ENCODE peak calls at places on chromosomes 3 and 15, in four cellular contexts. E, I, W and S are unnamed samples.

GRCh38 chr15:29668120-29668602 is 154.1 kb downstream of the TJP1 start:
- DNase-seq in E (peak), I (peak), W (peak), S (peak)

GRCh38 chr3:106381265-106381942 is 512.6 kb upstream of the CBLB start:
- DNase-seq in E (no peak), I (no peak), W (no peak), S (no peak)

GRCh38 chr15:67744331-67745058 is 80.8 kb upstream of the SKOR1 start:
- DNase-seq in E (no peak), I (no peak), W (no peak), S (no peak)

GRCh38 chr3:127665586-127665985 is 7.2 kb upstream of the ABTB1 start:
- DNase-seq in E (no peak), I (no peak), W (no peak), S (no peak)

GRCh38 chr15:84863480-84864428 is 20.7 kb upstream of the SLC28A1 start:
- DNase-seq in E (no peak), I (no peak), W (peak), S (no peak)

GRCh38 chr15:66673410-66674322 is 28.4 kb upstream of the SMAD6 start:
- DNase-seq in E (no peak), I (peak), W (no peak), S (no peak)

GRCh38 chr3:142353571-142353970 is 94.3 kb downstream of the XRN1 start:
- DNase-seq in E (no peak), I (no peak), W (no peak), S (no peak)

GRCh38 chr15:40088929-40089755 is 19.5 kb downstream of the BMF start:
- DNase-seq in E (no peak), I (peak), W (no peak), S (no peak)

GRCh38 chr3:172808969-172809546 is 58.5 kb downstream of the ECT2 start:
- DNase-seq in E (no peak), I (peak), W (peak), S (no peak)

GRCh38 chr3:30770387-30770786 is 124.1 kb downstream of the GADL1 start:
- DNase-seq in E (no peak), I (no peak), W (peak), S (no peak)

GRCh38 chr3:197700095-197700494 is 36.6 kb downstream of the RUBCN start:
- DNase-seq in E (no peak), I (no peak), W (no peak), S (no peak)

GRCh38 chr15:65962187-65962586 is 92.9 kb downstream of the RAB11A start:
- DNase-seq in E (no peak), I (no peak), W (no peak), S (no peak)

GRCh38 chr3:132394334-132394733 is 23.0 kb upstream of the DNAJC13 start:
- DNase-seq in E (no peak), I (no peak), W (no peak), S (peak)

GRCh38 chr3:149566296-149566945 is 91.4 kb downstream of the WWTR1 start:
- DNase-seq in E (no peak), I (no peak), W (no peak), S (no peak)

GRCh38 chr3:39146611-39147373 is 6.6 kb downstream of the CSRNP1 start:
- DNase-seq in E (no peak), I (no peak), W (peak), S (peak)

GRCh38 chr15:79315623-79316328 is 4.9 kb downstream of the TMED3 start:
- DNase-seq in E (no peak), I (no peak), W (no peak), S (no peak)

GRCh38 chr3:196144383-196145105 is 62.7 kb upstream of the TFRC start:
- DNase-seq in E (no peak), I (no peak), W (no peak), S (no peak)

GRCh38 chr3:112568642-112569041 is 6.8 kb downstream of the SLC35A5 start:
- DNase-seq in E (no peak), I (no peak), W (no peak), S (no peak)

GRCh38 chr15:38129531-38130199 is 123.0 kb upstream of the SPRED1 start:
- DNase-seq in E (peak), I (no peak), W (no peak), S (peak)

GRCh38 chr3:126441256-126441880 is 34.3 kb downstream of the ZXDC start:
- DNase-seq in E (no peak), I (no peak), W (no peak), S (no peak)

GRCh38 chr3:112293368-112294321 is at the start of gene SLC9C1:
- DNase-seq in E (peak), I (peak), W (peak), S (peak)

GRCh38 chr3:8982509-8982908 is 19.2 kb upstream of the RAD18 start:
- DNase-seq in E (no peak), I (no peak), W (no peak), S (no peak)

GRCh38 chr3:31953636-31954035 is 27.4 kb downstream of the OSBPL10 start:
- DNase-seq in E (no peak), I (no peak), W (no peak), S (no peak)

GRCh38 chr15:32898991-32899613 is 181.3 kb downstream of the GREM1 start:
- DNase-seq in E (no peak), I (no peak), W (no peak), S (peak)

GRCh38 chr3:73419179-73419803 is 205.4 kb downstream of the PDZRN3 start:
- DNase-seq in E (no peak), I (no peak), W (no peak), S (no peak)

GRCh38 chr3:177977381-177978158 is 558.7 kb upstream of the KCNMB2 start:
- DNase-seq in E (no peak), I (no peak), W (no peak), S (no peak)

GRCh38 chr15:26866298-26867198 is at the start of gene GABRA5:
- DNase-seq in E (no peak), I (no peak), W (no peak), S (peak)

GRCh38 chr3:167864559-167864887 is 129.0 kb downstream of the SERPINI1 start:
- DNase-seq in E (no peak), I (no peak), W (no peak), S (no peak)

GRCh38 chr15:45333550-45333949 is 44.8 kb downstream of the GATM start:
- DNase-seq in E (no peak), I (no peak), W (peak), S (peak)

GRCh38 chr3:11507719-11508118 is 136.0 kb downstream of the VGLL4 start:
- DNase-seq in E (no peak), I (peak), W (no peak), S (no peak)

GRCh38 chr3:11513817-11514135 is 129.9 kb downstream of the VGLL4 start:
- DNase-seq in E (no peak), I (no peak), W (no peak), S (no peak)

GRCh38 chr3:11508346-11509174 is 135.2 kb downstream of the VGLL4 start:
- DNase-seq in E (no peak), I (no peak), W (no peak), S (no peak)

GRCh38 chr3:11510001-11510760 is 133.5 kb downstream of the VGLL4 start:
- DNase-seq in E (no peak), I (no peak), W (no peak), S (peak)

DNA sequence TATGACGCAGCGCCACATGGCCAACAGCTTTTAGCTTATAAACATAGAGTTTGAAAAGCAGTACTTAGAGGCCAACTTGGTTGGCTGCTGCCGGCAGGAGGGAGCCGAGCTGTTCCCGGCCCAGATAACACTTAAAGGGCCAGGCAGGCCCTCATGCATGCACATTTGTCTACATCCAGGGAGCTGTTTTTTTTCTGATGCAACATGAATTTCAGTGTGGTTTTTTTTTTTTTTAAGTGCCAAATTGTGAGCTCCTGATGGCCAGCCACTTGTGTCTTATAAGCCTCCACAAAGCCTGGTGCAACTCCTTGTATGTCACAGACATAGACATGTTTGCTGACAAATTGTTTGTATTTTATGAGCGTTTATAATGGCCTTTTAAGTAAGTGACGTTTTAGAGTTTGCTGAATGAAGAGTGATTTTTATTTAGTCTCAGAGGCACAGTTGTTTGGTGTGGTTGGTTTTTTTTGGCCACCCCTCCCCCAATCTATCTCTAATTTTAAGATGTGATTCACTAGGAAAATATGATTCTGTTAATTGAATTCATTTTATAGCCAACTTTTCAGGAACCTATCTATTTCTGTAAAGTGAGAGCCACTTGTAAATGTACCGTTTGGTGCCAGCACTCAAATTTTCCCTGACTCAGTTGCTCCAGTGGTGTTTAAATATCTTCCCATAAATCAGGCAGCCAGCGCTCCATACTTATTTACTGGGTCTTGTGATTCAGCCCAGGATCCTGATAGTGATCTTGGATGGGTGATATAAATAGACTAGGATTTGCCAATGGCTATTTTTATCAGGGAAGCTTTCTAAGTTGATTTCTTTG is 134.3 kb downstream of the VGLL4 start:
- DNase-seq in E (no peak), I (peak), W (peak), S (peak)
- TF ChIP-seq NFIC in E (no peak), I (no peak), W (no peak), S (peak)

GRCh38 chr3:10226293-10226692 is 22.0 kb upstream of the TATDN2 start:
- DNase-seq in E (no peak), I (no peak), W (no peak), S (no peak)

GRCh38 chr3:10224794-10225660 is 23.2 kb upstream of the TATDN2 start:
- DNase-seq in E (no peak), I (peak), W (peak), S (peak)

GRCh38 chr3:10228248-10228950 is 19.9 kb upstream of the TATDN2 start:
- DNase-seq in E (no peak), I (no peak), W (no peak), S (no peak)

GRCh38 chr3:10219737-10220136 is 28.5 kb upstream of the TATDN2 start:
- DNase-seq in E (no peak), I (no peak), W (no peak), S (no peak)

DNA sequence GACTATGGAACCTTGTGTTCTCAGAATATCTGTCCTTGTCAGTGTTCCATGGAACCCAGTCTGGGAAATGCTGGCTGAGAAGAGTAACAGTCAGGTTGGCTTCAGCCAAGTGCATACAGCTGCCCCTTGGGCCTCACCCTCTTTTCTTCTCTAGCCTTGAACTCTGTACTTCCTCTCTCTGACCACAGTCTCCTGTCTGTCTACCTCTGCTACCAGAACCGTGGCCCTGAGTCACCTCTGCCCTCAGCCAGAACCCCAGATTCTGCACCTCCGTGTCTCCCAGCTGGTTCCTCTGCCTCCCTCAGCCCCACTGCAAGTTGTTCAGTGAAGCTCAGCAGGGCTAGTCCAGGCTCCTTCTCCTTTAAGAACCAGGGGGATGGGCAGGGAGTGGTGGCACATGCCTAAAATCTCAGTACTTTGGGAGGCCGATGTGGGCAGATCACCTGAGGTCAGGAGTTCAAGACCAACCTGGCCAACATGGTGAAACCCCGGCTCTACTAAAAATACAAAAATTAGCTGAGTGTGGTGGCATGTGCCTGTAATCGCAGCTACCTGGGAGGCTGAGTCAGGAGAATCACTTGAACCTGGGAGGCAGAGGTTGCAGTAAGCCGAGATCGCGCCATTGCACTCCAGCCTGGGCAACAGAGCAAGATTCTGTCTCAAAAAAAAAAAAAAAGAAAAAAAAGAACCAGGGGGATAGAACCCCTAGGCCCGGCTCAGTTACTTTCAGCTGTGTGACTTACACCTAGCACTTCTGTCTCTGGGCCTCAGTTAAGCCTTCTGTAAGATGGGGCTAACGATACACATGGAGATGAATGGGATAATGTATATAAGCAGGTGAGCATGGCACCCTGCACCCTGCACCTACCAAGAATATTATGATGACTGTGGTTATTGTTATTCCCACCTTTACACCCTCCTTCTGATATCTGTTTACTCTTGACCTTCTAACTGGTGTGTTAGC is 24.3 kb upstream of the TATDN2 start:
- DNase-seq in E (peak), I (no peak), W (peak), S (no peak)
- TF ChIP-seq NFIC in E (no peak), I (no peak), W (peak), S (no peak)

GRCh38 chr15:101554115-101554915 is 64.8 kb upstream of the PCSK6 start:
- DNase-seq in E (no peak), I (no peak), W (no peak), S (no peak)

GRCh38 chr15:101559938-101560337 is 70.4 kb upstream of the PCSK6 start:
- DNase-seq in E (no peak), I (no peak), W (no peak), S (no peak)

GRCh38 chr15:101551696-101552591 is 62.4 kb upstream of the PCSK6 start:
- DNase-seq in E (no peak), I (no peak), W (no peak), S (no peak)

GRCh38 chr15:101558217-101558941 is 68.9 kb upstream of the PCSK6 start:
- DNase-seq in E (no peak), I (no peak), W (peak), S (no peak)

GRCh38 chr15:101556273-101556672 is 66.8 kb upstream of the PCSK6 start:
- DNase-seq in E (no peak), I (no peak), W (no peak), S (no peak)
- TF ChIP-seq NFIC in E (no peak), I (no peak), W (no peak), S (no peak)

DNA sequence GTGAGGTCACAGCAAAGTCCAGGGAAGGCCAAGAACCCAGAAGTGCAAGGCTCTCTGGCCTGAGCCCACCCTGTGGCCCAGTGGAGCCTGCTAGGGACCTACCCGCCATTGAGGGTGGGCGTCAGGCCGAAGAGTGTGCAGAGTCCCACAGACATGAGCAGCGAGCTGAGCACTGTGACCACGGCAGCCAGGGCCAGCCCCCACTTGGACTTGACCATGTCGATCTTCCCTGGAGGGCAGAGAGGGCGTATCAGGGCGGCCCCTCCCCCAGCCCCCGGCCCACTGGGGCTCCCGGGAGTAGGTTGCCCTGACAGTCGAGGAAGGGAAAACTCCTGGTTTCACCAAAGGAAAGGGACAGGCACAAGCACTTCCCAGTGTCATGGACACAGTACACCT is 44.6 kb downstream of the PTPN23 start:
- DNase-seq in E (no peak), I (no peak), W (no peak), S (peak)
- TF ChIP-seq NFIC in E (no peak), I (no peak), W (no peak), S (no peak)